ENCODE peak calls at places on chromosomes 7 and 10, in ten cellular contexts. B is fibroblast of the aortic adventitia; G is GM23248; J is activated CD8-positive, alpha-beta memory T cell treated with anti-CD3 and anti-CD28 coated beads, Interleukin-2, amount 10 ng/mL, durations not matched to agents 7 days and 5 days; S is A549; Q is activated CD4-positive, alpha-beta T cell treated with anti-CD3 and anti-CD28 coated beads for 24 hours; E is CD8-positive, alpha-beta memory T cell; M is activated CD4-positive, CD25-positive, alpha-beta regulatory T cell; L is left cardiac atrium; U is NCI-H460. R is an unnamed sample.

GRCh38 chr10:117374506-117375359 is 507 bp downstream of the PDZD8 start:
- DNase-seq in B (peak; percentile 45), G (peak; percentile 80), J (peak; percentile 62), S (peak; percentile 29), Q (no peak), E (peak; percentile 34), M (no peak), L (peak; percentile 68), U (no peak), R (peak; percentile 89)

GRCh38 chr10:94180576-94180975 is 182.2 kb downstream of the NOC3L start:
- DNase-seq in B (no peak), G (no peak), J (no peak), S (no peak), Q (no peak), E (no peak), M (no peak), L (no peak), U (no peak), R (no peak)

GRCh38 chr10:74976565-74976964 is 134.9 kb upstream of the SAMD8 start:
- DNase-seq in B (no peak), G (no peak), J (no peak), S (no peak), Q (no peak), E (no peak), M (no peak), L (no peak), U (no peak), R (no peak)

GRCh38 chr7:149772236-149772820 is 1.1 kb downstream of the ZNF467 start:
- DNase-seq in B (no peak), G (peak; percentile 20), J (no peak), S (peak; percentile 42), Q (no peak), E (peak; percentile 22), M (no peak), L (no peak), U (no peak), R (no peak)

GRCh38 chr7:90474284-90475210 is 5.1 kb downstream of the PTTG1IP2 start:
- DNase-seq in B (peak; percentile 90), G (peak; percentile 92), J (no peak), S (no peak), Q (no peak), E (no peak), M (no peak), L (no peak), U (peak; percentile 80), R (no peak)

GRCh38 chr7:92135100-92135429 is 788 bp upstream of the CYP51A1 start:
- DNase-seq in B (peak; percentile 48), G (peak; percentile 55), J (peak; percentile 43), S (no peak), Q (no peak), E (no peak), M (no peak), L (no peak), U (no peak), R (no peak)

GRCh38 chr10:90484518-90484917 is 373.3 kb downstream of the HTR7 start:
- DNase-seq in B (peak; percentile 32), G (no peak), J (no peak), S (no peak), Q (no peak), E (no peak), M (no peak), L (peak; percentile 18), U (no peak), R (no peak)

GRCh38 chr10:34698979-34699378 is 116.1 kb downstream of the PARD3 start:
- DNase-seq in B (peak; percentile 80), G (peak; percentile 76), J (no peak), S (peak; percentile 63), Q (no peak), E (no peak), M (no peak), L (no peak), U (peak; percentile 63), R (peak; percentile 16)

GRCh38 chr10:45673074-45673628 is 579 bp upstream of the ZFAND4 start:
- DNase-seq in B (no peak), G (peak; percentile 16), J (no peak), S (no peak), Q (no peak), E (no peak), M (no peak), L (peak; percentile 24), U (no peak), R (no peak)

GRCh38 chr10:79937661-79938226 is 11.2 kb downstream of the SFTPD start:
- DNase-seq in B (no peak), G (no peak), J (no peak), S (no peak), Q (no peak), E (no peak), M (no peak), L (no peak), U (no peak), R (no peak)

GRCh38 chr7:80900583-80901576 is 18.0 kb downstream of the SEMA3C start:
- DNase-seq in B (peak; percentile 88), G (peak; percentile 86), J (no peak), S (no peak), Q (no peak), E (no peak), M (no peak), L (no peak), U (no peak), R (no peak)

GRCh38 chr10:114548662-114549061 is 109.4 kb downstream of the ABLIM1 start:
- DNase-seq in B (peak; percentile 79), G (peak; percentile 55), J (no peak), S (peak; percentile 44), Q (no peak), E (no peak), M (no peak), L (peak; percentile 48), U (peak; percentile 72), R (no peak)

GRCh38 chr7:29408841-29409243 is 154.8 kb upstream of the PRR15 start:
- DNase-seq in B (peak; percentile 87), G (peak; percentile 89), J (peak; percentile 63), S (peak; percentile 71), Q (peak; percentile 7), E (peak; percentile 50), M (no peak), L (peak; percentile 28), U (peak; percentile 84), R (no peak)

GRCh38 chr10:117694251-117694650 is 151.7 kb downstream of the EMX2 start:
- DNase-seq in B (peak; percentile 4), G (peak; percentile 53), J (no peak), S (no peak), Q (no peak), E (no peak), M (no peak), L (no peak), U (no peak), R (no peak)

GRCh38 chr7:106583133-106583532 is 77.8 kb downstream of the CCDC71L start:
- DNase-seq in B (peak; percentile 98), G (peak; percentile 76), J (no peak), S (no peak), Q (no peak), E (no peak), M (no peak), L (no peak), U (no peak), R (no peak)

GRCh38 chr7:8418627-8419245 is 14.7 kb upstream of the NXPH1 start:
- DNase-seq in B (peak; percentile 60), G (peak; percentile 73), J (peak; percentile 53), S (peak; percentile 31), Q (peak; percentile 20), E (peak; percentile 21), M (peak; percentile 23), L (peak; percentile 34), U (peak; percentile 77), R (no peak)